ENCODE peak calls at places on chromosome 20, in four cellular contexts. Z, L, I and W are unnamed samples.

GRCh38 chr20:57495978-57496377 is 29.0 kb downstream of the CTCFL start:
- DNase-seq in Z (no peak), L (no peak), I (no peak), W (no peak)

GRCh38 chr20:58464838-58465237 is 50.4 kb downstream of the APCDD1L start:
- DNase-seq in Z (no peak), L (no peak), I (no peak), W (no peak)

GRCh38 chr20:61436674-61437279 is 184.7 kb downstream of the CDH4 start:
- DNase-seq in Z (peak), L (no peak), I (no peak), W (no peak)

GRCh38 chr20:23420943-23421925 is at the start of gene NAPB:
- DNase-seq in Z (peak), L (peak), I (peak), W (peak)

GRCh38 chr20:57865266-57865665 is 155.5 kb upstream of the PMEPA1 start:
- DNase-seq in Z (no peak), L (no peak), I (no peak), W (no peak)

GRCh38 chr20:25418779-25419178 is 11.3 kb downstream of the GINS1 start:
- DNase-seq in Z (no peak), L (no peak), I (no peak), W (no peak)

GRCh38 chr20:18533978-18534644 is 26.4 kb downstream of the SEC23B start:
- DNase-seq in Z (no peak), L (no peak), I (peak), W (no peak)

GRCh38 chr20:38199506-38200390 is 34.7 kb upstream of the TGM2 start:
- DNase-seq in Z (no peak), L (no peak), I (no peak), W (no peak)

GRCh38 chr20:16955971-16956370 is 207.8 kb downstream of the OTOR start:
- DNase-seq in Z (no peak), L (no peak), I (no peak), W (no peak)

GRCh38 chr20:53708129-53708968 is 114.7 kb upstream of the ZNF217 start:
- DNase-seq in Z (no peak), L (no peak), I (no peak), W (no peak)

GRCh38 chr20:18405826-18406225 is 61.0 kb downstream of the DZANK1 start:
- DNase-seq in Z (no peak), L (no peak), I (no peak), W (no peak)

GRCh38 chr20:8724884-8725283 is 344.0 kb upstream of the PLCB4 start:
- DNase-seq in Z (no peak), L (no peak), I (no peak), W (no peak)

GRCh38 chr20:40843251-40843650 is 154.2 kb upstream of the MAFB start:
- DNase-seq in Z (no peak), L (no peak), I (no peak), W (no peak)

GRCh38 chr20:14199111-14199510 is 138.3 kb downstream of the FLRT3 start:
- DNase-seq in Z (no peak), L (no peak), I (no peak), W (no peak)

GRCh38 chr20:276620-277495 is 13.7 kb downstream of the C20orf96 start:
- DNase-seq in Z (no peak), L (no peak), I (no peak), W (no peak)

GRCh38 chr20:59364611-59365010 is 64.2 kb downstream of the EDN3 start:
- DNase-seq in Z (no peak), L (no peak), I (no peak), W (no peak)

GRCh38 chr20:10433623-10434466 is at the start of gene MKKS:
- DNase-seq in Z (peak), L (peak), I (peak), W (peak)

GRCh38 chr20:57686931-57687652 is 22.7 kb downstream of the PMEPA1 start:
- DNase-seq in Z (no peak), L (no peak), I (peak), W (no peak)

GRCh38 chr20:54107600-54108393 is 37.4 kb upstream of the BCAS1 start:
- DNase-seq in Z (no peak), L (no peak), I (no peak), W (no peak)

GRCh38 chr20:38434310-38434741 is 802 bp downstream of the SNHG17 start:
- DNase-seq in Z (no peak), L (peak), I (no peak), W (peak)

GRCh38 chr20:2460752-2461424 is 9.7 kb downstream of the SNRPB start:
- DNase-seq in Z (no peak), L (no peak), I (no peak), W (no peak)

GRCh38 chr20:52801628-52802006 is 170.5 kb upstream of the TSHZ2 start:
- DNase-seq in Z (no peak), L (no peak), I (peak), W (no peak)

GRCh38 chr20:50394569-50394968 is 115.6 kb upstream of the PTPN1 start:
- DNase-seq in Z (no peak), L (no peak), I (no peak), W (no peak)

GRCh38 chr20:50393990-50394561 is 116.1 kb upstream of the PTPN1 start:
- DNase-seq in Z (no peak), L (no peak), I (no peak), W (no peak)

GRCh38 chr20:50395914-50396488 is 114.2 kb upstream of the PTPN1 start:
- DNase-seq in Z (no peak), L (no peak), I (no peak), W (no peak)

GRCh38 chr20:50396623-50397022 is 113.6 kb upstream of the PTPN1 start:
- DNase-seq in Z (no peak), L (no peak), I (no peak), W (no peak)

GRCh38 chr20:50395258-50395729 is 114.9 kb upstream of the PTPN1 start:
- DNase-seq in Z (peak), L (peak), I (peak), W (no peak)
- TF ChIP-seq POLR2A in Z (no peak), L (peak), I (no peak), W (no peak)

DNA sequence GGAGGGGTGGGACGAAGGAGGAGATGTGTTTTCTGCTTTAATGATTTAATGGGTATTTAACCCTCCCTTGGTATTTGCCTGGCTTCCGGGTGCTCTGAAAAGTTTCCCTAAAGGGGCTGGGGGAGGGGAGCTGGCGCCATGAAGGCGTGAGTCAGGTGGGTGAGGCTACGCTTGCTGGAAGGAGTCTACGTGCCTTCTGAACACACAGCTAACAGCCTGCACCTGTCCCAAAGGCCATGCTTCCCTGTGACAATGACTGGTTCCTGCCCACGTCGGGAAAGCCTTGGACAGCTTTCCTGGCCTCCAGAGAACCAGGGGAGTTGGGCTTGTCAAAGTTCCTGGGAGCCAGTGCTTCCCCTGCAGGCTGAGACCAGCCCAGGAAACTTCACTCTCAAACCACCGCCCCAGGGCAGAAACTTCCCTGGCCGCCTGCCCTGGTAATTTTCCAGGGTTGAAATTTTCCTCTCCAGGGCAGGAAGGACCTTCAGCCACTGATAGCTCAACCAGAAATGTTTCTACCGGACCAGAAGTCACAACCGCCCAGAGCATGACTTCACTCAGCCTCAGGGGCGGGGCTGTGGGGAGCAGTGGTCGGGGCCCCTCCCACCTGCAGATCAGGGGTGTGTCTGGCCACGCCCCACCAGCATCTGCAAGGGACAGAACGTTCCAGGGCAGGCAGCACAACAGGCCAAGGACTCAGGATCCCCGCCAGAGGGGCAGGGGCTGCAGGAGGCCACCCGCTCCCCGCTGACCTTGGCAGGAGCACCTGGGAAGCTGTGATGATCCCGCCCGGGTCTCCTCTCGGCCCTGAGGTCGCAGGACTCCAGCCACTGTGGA is 18.6 kb upstream of the SLCO4A1 start:
- DNase-seq in Z (peak), L (peak), I (peak), W (peak)
- TF ChIP-seq POLR2A in Z (peak), L (peak), I (peak), W (peak)

DNA sequence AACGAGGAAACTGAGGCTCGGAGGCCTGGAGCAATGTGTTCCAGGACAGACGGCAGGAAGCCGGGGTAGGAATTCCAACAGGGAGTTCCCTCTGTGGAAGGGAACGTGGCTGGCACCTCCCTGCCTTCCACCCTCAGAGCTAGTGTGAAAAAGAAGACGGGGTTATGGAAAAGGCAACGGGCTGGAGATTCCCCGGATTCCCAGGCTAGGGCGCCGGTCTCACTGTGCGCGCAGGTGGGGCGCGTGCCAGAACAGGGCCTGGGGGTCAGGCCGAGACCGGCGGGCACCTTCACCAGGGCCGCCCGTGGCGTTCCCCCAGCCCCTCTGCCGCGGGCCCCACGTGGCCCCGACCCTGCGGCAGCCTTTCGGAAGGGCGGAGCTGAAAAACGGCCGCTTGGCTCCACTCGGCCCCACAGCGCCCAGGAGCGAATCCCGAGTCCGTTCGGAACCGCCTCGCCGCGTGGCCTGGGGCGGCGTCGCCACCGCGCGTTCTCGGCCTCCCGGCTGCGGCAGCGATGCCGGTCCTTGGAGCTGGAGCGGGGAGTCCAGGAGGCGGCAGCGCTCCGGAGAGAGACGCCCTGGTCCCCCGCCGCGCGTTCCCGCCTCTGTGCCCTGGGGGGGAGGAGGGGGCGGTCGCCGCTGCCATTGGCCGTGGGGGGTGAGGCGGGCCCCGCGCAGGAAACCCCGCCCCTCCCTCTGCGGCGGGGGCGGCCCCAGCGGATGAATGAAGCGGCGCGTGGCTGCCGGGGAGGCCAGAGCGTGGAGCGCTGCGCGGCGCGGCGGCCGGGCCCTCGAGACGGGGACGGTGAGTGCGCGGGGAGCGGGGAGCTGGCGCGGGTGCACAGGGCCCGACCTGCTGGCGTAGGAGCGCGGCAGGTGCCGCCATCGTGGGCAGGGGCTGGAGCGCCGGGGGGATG is at the start of gene SLCO4A1:
- DNase-seq in Z (peak), L (peak), I (peak), W (peak)
- TF ChIP-seq POLR2A in Z (peak), L (peak), I (no peak), W (peak)

GRCh38 chr20:45883100-45883469 is 2.1 kb downstream of the ZSWIM1 start:
- DNase-seq in Z (no peak), L (no peak), I (no peak), W (no peak)

GRCh38 chr20:45886590-45887345 is 654 bp downstream of the SPATA25 start:
- DNase-seq in Z (no peak), L (peak), I (no peak), W (no peak)

GRCh38 chr20:45882469-45883099 is 1.6 kb downstream of the ZSWIM1 start:
- DNase-seq in Z (no peak), L (no peak), I (no peak), W (no peak)

GRCh38 chr20:45878076-45878731 is 2.8 kb upstream of the ZSWIM1 start:
- DNase-seq in Z (no peak), L (peak), I (no peak), W (peak)

GRCh38 chr20:45880988-45881788 is at the start of gene ZSWIM1:
- DNase-seq in Z (peak), L (peak), I (peak), W (peak)
- TF ChIP-seq POLR2A in Z (peak), L (peak), I (no peak), W (peak)